ENCODE peak calls at places on chromosomes 4 and X, in four cellular contexts. H is GM12878, O is HepG2, U is K562. D is an unnamed sample.

GRCh38 chrX:115652221-115652620 is 91.2 kb downstream of the PLS3 start:
- DNase-seq in H (no peak), O (no peak), U (no peak), D (no peak)

GRCh38 chr4:24067781-24068193 is 177.9 kb upstream of the PPARGC1A start:
- DNase-seq in H (no peak), O (no peak), U (no peak), D (no peak)

GRCh38 chr4:56414135-56414675 is 21.2 kb downstream of the PPAT start:
- DNase-seq in H (no peak), O (no peak), U (no peak), D (no peak)

GRCh38 chr4:133921280-133922195 is 280.1 kb downstream of the PABPC4L start:
- DNase-seq in H (no peak), O (no peak), U (no peak), D (peak; percentile 4)

GRCh38 chr4:81740492-81740891 is 268.8 kb upstream of the RASGEF1B start:
- DNase-seq in H (no peak), O (no peak), U (no peak), D (no peak)

GRCh38 chrX:105715746-105716145 is 106.6 kb upstream of the NRK start:
- DNase-seq in H (no peak), O (no peak), U (no peak), D (no peak)

GRCh38 chr4:108359130-108359709 is 190.5 kb upstream of the LEF1 start:
- DNase-seq in H (no peak), O (no peak), U (no peak), D (no peak)

GRCh38 chrX:153319295-153319694 is 2.3 kb downstream of the PNMA6F start:
- DNase-seq in H (no peak), O (no peak), U (no peak), D (no peak)

GRCh38 chr4:30720656-30721352 is 635 bp downstream of the PCDH7 start:
- DNase-seq in H (no peak), O (no peak), U (no peak), D (peak; percentile 67)

GRCh38 chr4:113639311-113639710 is 122.2 kb downstream of the CAMK2D start:
- DNase-seq in H (no peak), O (no peak), U (no peak), D (no peak)

GRCh38 chrX:9682456-9682855 is 83.2 kb downstream of the GPR143 start:
- DNase-seq in H (no peak), O (no peak), U (no peak), D (peak; percentile 10)

GRCh38 chr4:163221467-163221866 is 54.8 kb upstream of the NAF1 start:
- DNase-seq in H (no peak), O (no peak), U (no peak), D (no peak)

GRCh38 chr4:168690199-168690598 is 193.3 kb downstream of the PALLD start:
- DNase-seq in H (no peak), O (no peak), U (no peak), D (no peak)

GRCh38 chr4:25676221-25676620 is 20.6 kb downstream of the SLC34A2 start:
- DNase-seq in H (no peak), O (no peak), U (no peak), D (no peak)

GRCh38 chr4:37595875-37596402 is 90.2 kb downstream of the RELL1 start:
- DNase-seq in H (no peak), O (no peak), U (no peak), D (no peak)

GRCh38 chr4:86453044-86453501 is 93.2 kb upstream of the MAPK10 start:
- DNase-seq in H (no peak), O (no peak), U (no peak), D (no peak)

GRCh38 chr4:150583287-150584197 is 1.6 kb downstream of the MAB21L2 start:
- DNase-seq in H (no peak), O (no peak), U (no peak), D (peak; percentile 26)

GRCh38 chr4:126938023-126938422 is 694.7 kb upstream of the INTU start:
- DNase-seq in H (no peak), O (no peak), U (no peak), D (no peak)

DNA sequence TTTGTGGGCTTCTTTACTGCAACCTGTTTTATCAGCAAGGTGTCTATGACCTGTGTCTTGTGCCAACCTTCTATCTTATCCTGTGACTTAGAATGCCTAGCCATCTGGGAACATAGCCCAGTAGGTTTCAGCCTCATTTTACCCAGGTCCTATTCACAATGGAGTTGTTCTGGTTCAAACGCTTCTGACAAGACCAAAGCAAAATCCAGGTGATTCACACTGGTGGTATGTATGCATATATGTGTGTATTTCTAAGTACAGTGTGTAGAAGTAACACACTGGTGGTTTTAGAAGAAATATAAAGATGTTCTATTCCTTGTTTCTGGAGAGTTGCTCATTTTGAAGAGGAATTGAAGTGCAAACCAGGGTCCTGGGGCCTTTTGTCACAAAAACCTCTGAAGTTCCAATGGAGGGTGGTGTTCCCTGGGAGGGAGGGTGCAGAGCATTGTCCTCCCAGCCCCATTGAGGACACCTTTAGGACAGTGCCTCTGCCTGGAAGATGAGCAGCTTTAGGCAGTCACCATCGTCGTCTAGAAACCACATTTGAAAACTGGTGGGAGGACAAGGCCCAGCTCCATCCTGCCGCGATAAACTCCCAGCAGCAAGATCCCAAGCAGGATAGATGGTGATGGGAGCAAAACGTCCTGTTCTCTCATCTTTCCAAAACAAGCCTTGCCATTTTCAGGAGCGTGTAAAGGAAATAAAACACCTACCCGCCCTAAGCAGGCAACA is 191.4 kb downstream of the TSPAN5 start:
- DNase-seq in H (no peak), O (no peak), U (no peak), D (no peak)
- H3K4me2 ChIP-seq in H (no peak overlapping the region), O (no peak overlapping the region), U (peak overlapping the region; percentile 64), D (no peak overlapping the region)

GRCh38 chrX:12970691-12971202 is 4.2 kb upstream of the TMSB4X start:
- DNase-seq in H (peak; percentile 55), O (peak; percentile 27), U (no peak), D (peak; percentile 84)

GRCh38 chrX:12966151-12966550 is 8.8 kb upstream of the TMSB4X start:
- DNase-seq in H (no peak), O (no peak), U (no peak), D (no peak)

GRCh38 chrX:12971282-12972003 is 3.5 kb upstream of the TMSB4X start:
- DNase-seq in H (no peak), O (no peak), U (no peak), D (no peak)

GRCh38 chrX:12965390-12965940 is 9.4 kb upstream of the TMSB4X start:
- DNase-seq in H (no peak), O (no peak), U (peak; percentile 17), D (no peak)

GRCh38 chrX:12967711-12968465 is 7.0 kb upstream of the TMSB4X start:
- DNase-seq in H (no peak), O (no peak), U (no peak), D (no peak)
- H2AFZ ChIP-seq in H (peak overlapping the region; percentile 61), O (no peak overlapping the region), U (peak overlapping the region; percentile 80), D (no peak overlapping the region)

GRCh38 chr4:15331930-15332329 is 95.9 kb upstream of the C1QTNF7 start:
- DNase-seq in H (no peak), O (no peak), U (no peak), D (no peak)

GRCh38 chr4:15325987-15326386 is 101.8 kb upstream of the C1QTNF7 start:
- DNase-seq in H (no peak), O (no peak), U (no peak), D (no peak)

GRCh38 chr4:15332377-15332776 is 95.5 kb upstream of the C1QTNF7 start:
- DNase-seq in H (no peak), O (no peak), U (no peak), D (no peak)

GRCh38 chr4:15322016-15322415 is 105.8 kb upstream of the C1QTNF7 start:
- DNase-seq in H (no peak), O (no peak), U (no peak), D (no peak)

GRCh38 chr4:15327311-15328298 is 100.2 kb upstream of the C1QTNF7 start:
- DNase-seq in H (no peak), O (no peak), U (no peak), D (no peak)
- TF ChIP-seq MYC in H (no peak), O (no peak), U (no peak), D (no peak)

GRCh38 chrX:26562156-26562555 is 346.2 kb downstream of the MAGEB5 start:
- DNase-seq in H (no peak), O (no peak), U (no peak), D (no peak)
- H3K4me2 ChIP-seq in H (no peak overlapping the region), O (no peak overlapping the region), U (no peak overlapping the region), D (no peak overlapping the region)

GRCh38 chrX:150308041-150308440 is 55.1 kb upstream of the MAMLD1 start:
- DNase-seq in H (no peak), O (no peak), U (no peak), D (no peak)
- H2AFZ ChIP-seq in H (no peak overlapping the region), O (no peak overlapping the region), U (no peak overlapping the region), D (no peak overlapping the region)

GRCh38 chrX:1727531-1728027 is 112.7 kb downstream of the ASMT start:
- DNase-seq in H (no peak), O (peak; percentile 7), U (no peak), D (no peak)
- TF ChIP-seq MYC in H (no peak), O (no peak), U (no peak), D (no peak)

DNA sequence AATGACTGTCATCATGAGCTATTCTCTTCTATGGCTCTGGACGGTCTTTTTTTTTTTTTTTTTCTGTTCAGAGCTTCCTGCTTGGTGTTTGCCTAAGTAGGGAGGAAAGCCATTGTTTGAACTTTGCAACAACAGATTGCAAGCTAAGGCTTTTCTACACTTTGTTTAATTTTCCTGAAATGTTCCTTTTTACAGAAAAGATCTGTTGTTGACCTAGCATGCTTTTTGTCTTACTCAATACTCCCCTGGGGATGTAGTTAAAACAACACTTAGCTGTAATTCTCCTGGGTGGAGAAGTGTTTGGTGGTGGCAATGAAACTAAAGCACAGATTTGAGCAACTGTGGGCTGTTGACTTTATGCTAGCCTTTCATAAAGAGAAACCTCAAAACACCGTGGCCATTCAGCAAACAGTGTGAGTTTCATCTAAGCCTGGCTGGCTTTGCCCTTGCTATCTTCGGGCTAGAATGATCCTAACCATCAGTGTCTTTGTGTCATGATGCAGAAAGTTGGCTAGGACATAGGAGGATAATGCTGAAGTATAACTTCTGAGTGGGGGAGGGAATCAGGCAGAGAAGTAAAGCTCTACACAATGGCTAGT is 110.5 kb downstream of the ANXA3 start:
- DNase-seq in H (peak; percentile 77), O (peak; percentile 88), U (no peak), D (peak; percentile 81)
- H3K4me2 ChIP-seq in H (peak overlapping the region; percentile 94), O (peak overlapping the region; percentile 51), U (no peak overlapping the region), D (peak overlapping the region; percentile 70)

GRCh38 chr4:14917305-14917647 is 85.0 kb upstream of the CPEB2 start:
- DNase-seq in H (no peak), O (no peak), U (no peak), D (peak; percentile 56)

GRCh38 chr4:14918336-14918735 is 83.9 kb upstream of the CPEB2 start:
- DNase-seq in H (no peak), O (no peak), U (no peak), D (no peak)

GRCh38 chr4:14920759-14921313 is 81.4 kb upstream of the CPEB2 start:
- DNase-seq in H (no peak), O (no peak), U (no peak), D (no peak)

GRCh38 chr4:14920237-14920636 is 82.0 kb upstream of the CPEB2 start:
- DNase-seq in H (no peak), O (no peak), U (no peak), D (no peak)

GRCh38 chr4:14919785-14920184 is 82.5 kb upstream of the CPEB2 start:
- DNase-seq in H (no peak), O (no peak), U (no peak), D (no peak)
- H2AFZ ChIP-seq in H (no peak overlapping the region), O (no peak overlapping the region), U (peak overlapping the region; percentile 51), D (no peak overlapping the region)

GRCh38 chr4:1842339-1842895 is 13.5 kb downstream of the LETM1 start:
- DNase-seq in H (no peak), O (no peak), U (peak; percentile 14), D (no peak)
- TF ChIP-seq MYC in H (no peak), O (no peak), U (no peak), D (no peak)

D was measured in endothelial cell of umbilical vein.